ENCODE peak calls at places on chromosomes 1 and 21, in four cellular contexts. One of them, this sample, is unnamed.

GRCh38 chr1:69215883-69216282 is 351.8 kb upstream of the LRRC7 start:
- DNase-seq in RPMI7951: no peak
- DNase-seq in BJ: no peak
- DNase-seq in stimulated activated CD8-positive, alpha-beta memory T cell treated with anti-CD3 and anti-CD28 coated beads, Interleukin-12 subunit alpha, Interleukin-12 subunit beta, amount 100 ng/mL, for 4 hours: no peak
- DNase-seq in this sample: no peak

GRCh38 chr1:14113841-14114567 is 414.0 kb downstream of the PRDM2 start:
- DNase-seq in BJ: no peak
- DNase-seq in stimulated activated CD8-positive, alpha-beta memory T cell treated with anti-CD3 and anti-CD28 coated beads, Interleukin-12 subunit alpha, Interleukin-12 subunit beta, amount 100 ng/mL, for 4 hours: no peak
- DNase-seq in RPMI7951: no peak
- DNase-seq in this sample: no peak

GRCh38 chr1:88433556-88433955 is 250.5 kb upstream of the PKN2 start:
- DNase-seq in BJ: no peak
- DNase-seq in stimulated activated CD8-positive, alpha-beta memory T cell treated with anti-CD3 and anti-CD28 coated beads, Interleukin-12 subunit alpha, Interleukin-12 subunit beta, amount 100 ng/mL, for 4 hours: no peak
- DNase-seq in RPMI7951: no peak
- DNase-seq in this sample: no peak

GRCh38 chr21:15841856-15842564 is 112.2 kb downstream of the USP25 start:
- DNase-seq in BJ: no peak
- DNase-seq in stimulated activated CD8-positive, alpha-beta memory T cell treated with anti-CD3 and anti-CD28 coated beads, Interleukin-12 subunit alpha, Interleukin-12 subunit beta, amount 100 ng/mL, for 4 hours: no peak
- DNase-seq in RPMI7951: peak; percentile 47
- DNase-seq in this sample: no peak

GRCh38 chr1:205396972-205397616 is 24.8 kb downstream of the LEMD1 start:
- DNase-seq in RPMI7951: peak; percentile 43
- DNase-seq in stimulated activated CD8-positive, alpha-beta memory T cell treated with anti-CD3 and anti-CD28 coated beads, Interleukin-12 subunit alpha, Interleukin-12 subunit beta, amount 100 ng/mL, for 4 hours: no peak
- DNase-seq in BJ: no peak
- DNase-seq in this sample: no peak

GRCh38 chr1:206911064-206911663 is 10.6 kb downstream of the FCMR start:
- DNase-seq in RPMI7951: peak; percentile 67
- DNase-seq in BJ: no peak
- DNase-seq in stimulated activated CD8-positive, alpha-beta memory T cell treated with anti-CD3 and anti-CD28 coated beads, Interleukin-12 subunit alpha, Interleukin-12 subunit beta, amount 100 ng/mL, for 4 hours: no peak
- DNase-seq in this sample: no peak

GRCh38 chr1:86998280-86998679 is 83.8 kb downstream of the HS2ST1 start:
- DNase-seq in stimulated activated CD8-positive, alpha-beta memory T cell treated with anti-CD3 and anti-CD28 coated beads, Interleukin-12 subunit alpha, Interleukin-12 subunit beta, amount 100 ng/mL, for 4 hours: no peak
- DNase-seq in BJ: no peak
- DNase-seq in RPMI7951: no peak
- DNase-seq in this sample: no peak

GRCh38 chr1:183235503-183235902 is 49.4 kb downstream of the LAMC2 start:
- DNase-seq in BJ: no peak
- DNase-seq in RPMI7951: peak; percentile 20
- DNase-seq in stimulated activated CD8-positive, alpha-beta memory T cell treated with anti-CD3 and anti-CD28 coated beads, Interleukin-12 subunit alpha, Interleukin-12 subunit beta, amount 100 ng/mL, for 4 hours: no peak
- DNase-seq in this sample: no peak

GRCh38 chr1:36088577-36089392 is at the start of gene ADPRS:
- DNase-seq in stimulated activated CD8-positive, alpha-beta memory T cell treated with anti-CD3 and anti-CD28 coated beads, Interleukin-12 subunit alpha, Interleukin-12 subunit beta, amount 100 ng/mL, for 4 hours: peak; percentile 84
- DNase-seq in BJ: no peak
- DNase-seq in RPMI7951: peak; percentile 88
- DNase-seq in this sample: peak; percentile 90

GRCh38 chr1:211335507-211336157 is 9.0 kb downstream of the TRAF5 start:
- DNase-seq in BJ: no peak
- DNase-seq in RPMI7951: no peak
- DNase-seq in stimulated activated CD8-positive, alpha-beta memory T cell treated with anti-CD3 and anti-CD28 coated beads, Interleukin-12 subunit alpha, Interleukin-12 subunit beta, amount 100 ng/mL, for 4 hours: no peak
- DNase-seq in this sample: no peak

GRCh38 chr21:16651956-16652355 is 860.9 kb upstream of the CXADR start:
- DNase-seq in BJ: no peak
- DNase-seq in stimulated activated CD8-positive, alpha-beta memory T cell treated with anti-CD3 and anti-CD28 coated beads, Interleukin-12 subunit alpha, Interleukin-12 subunit beta, amount 100 ng/mL, for 4 hours: no peak
- DNase-seq in RPMI7951: no peak
- DNase-seq in this sample: no peak

GRCh38 chr1:41314781-41315481 is 46.3 kb upstream of the FOXO6 start:
- DNase-seq in BJ: no peak
- DNase-seq in stimulated activated CD8-positive, alpha-beta memory T cell treated with anti-CD3 and anti-CD28 coated beads, Interleukin-12 subunit alpha, Interleukin-12 subunit beta, amount 100 ng/mL, for 4 hours: no peak
- DNase-seq in RPMI7951: no peak
- DNase-seq in this sample: no peak

GRCh38 chr1:152873495-152873894 is 4.6 kb upstream of the SMCP start:
- DNase-seq in RPMI7951: no peak
- DNase-seq in BJ: no peak
- DNase-seq in stimulated activated CD8-positive, alpha-beta memory T cell treated with anti-CD3 and anti-CD28 coated beads, Interleukin-12 subunit alpha, Interleukin-12 subunit beta, amount 100 ng/mL, for 4 hours: no peak
- DNase-seq in this sample: no peak

GRCh38 chr1:201213106-201213770 is 22.6 kb downstream of the IGFN1 start:
- DNase-seq in BJ: no peak
- DNase-seq in stimulated activated CD8-positive, alpha-beta memory T cell treated with anti-CD3 and anti-CD28 coated beads, Interleukin-12 subunit alpha, Interleukin-12 subunit beta, amount 100 ng/mL, for 4 hours: no peak
- DNase-seq in RPMI7951: no peak
- DNase-seq in this sample: no peak

GRCh38 chr1:81252471-81253160 is 548.1 kb upstream of the ADGRL2 start:
- DNase-seq in stimulated activated CD8-positive, alpha-beta memory T cell treated with anti-CD3 and anti-CD28 coated beads, Interleukin-12 subunit alpha, Interleukin-12 subunit beta, amount 100 ng/mL, for 4 hours: no peak
- DNase-seq in RPMI7951: no peak
- DNase-seq in BJ: no peak
- DNase-seq in this sample: no peak

GRCh38 chr1:57377731-57378139 is 46.1 kb downstream of the DAB1 start:
- DNase-seq in RPMI7951: no peak
- DNase-seq in stimulated activated CD8-positive, alpha-beta memory T cell treated with anti-CD3 and anti-CD28 coated beads, Interleukin-12 subunit alpha, Interleukin-12 subunit beta, amount 100 ng/mL, for 4 hours: no peak
- DNase-seq in BJ: no peak
- DNase-seq in this sample: no peak

GRCh38 chr1:110152133-110152785 is 2.0 kb downstream of the SLC6A17 start:
- DNase-seq in RPMI7951: peak; percentile 86
- DNase-seq in stimulated activated CD8-positive, alpha-beta memory T cell treated with anti-CD3 and anti-CD28 coated beads, Interleukin-12 subunit alpha, Interleukin-12 subunit beta, amount 100 ng/mL, for 4 hours: no peak
- DNase-seq in BJ: no peak
- DNase-seq in this sample: no peak

GRCh38 chr21:35932232-35932911 is 128.0 kb downstream of the SETD4 start:
- DNase-seq in RPMI7951: peak; percentile 92
- DNase-seq in BJ: peak; percentile 60
- DNase-seq in stimulated activated CD8-positive, alpha-beta memory T cell treated with anti-CD3 and anti-CD28 coated beads, Interleukin-12 subunit alpha, Interleukin-12 subunit beta, amount 100 ng/mL, for 4 hours: no peak
- DNase-seq in this sample: no peak

GRCh38 chr1:15305366-15305765 is 58.3 kb downstream of the FHAD1 start:
- DNase-seq in RPMI7951: no peak
- DNase-seq in stimulated activated CD8-positive, alpha-beta memory T cell treated with anti-CD3 and anti-CD28 coated beads, Interleukin-12 subunit alpha, Interleukin-12 subunit beta, amount 100 ng/mL, for 4 hours: no peak
- DNase-seq in BJ: no peak
- DNase-seq in this sample: no peak

GRCh38 chr1:110390692-110391232 is at the start of gene SLC16A4:
- DNase-seq in BJ: peak; percentile 62
- DNase-seq in RPMI7951: peak; percentile 88
- DNase-seq in stimulated activated CD8-positive, alpha-beta memory T cell treated with anti-CD3 and anti-CD28 coated beads, Interleukin-12 subunit alpha, Interleukin-12 subunit beta, amount 100 ng/mL, for 4 hours: no peak
- DNase-seq in this sample: no peak

GRCh38 chr1:67434491-67434890 is 4.3 kb upstream of the SERBP1 start:
- DNase-seq in RPMI7951: no peak
- DNase-seq in stimulated activated CD8-positive, alpha-beta memory T cell treated with anti-CD3 and anti-CD28 coated beads, Interleukin-12 subunit alpha, Interleukin-12 subunit beta, amount 100 ng/mL, for 4 hours: no peak
- DNase-seq in BJ: peak; percentile 31
- DNase-seq in this sample: no peak

GRCh38 chr1:41362749-41363631 is 1.8 kb downstream of the FOXO6 start:
- DNase-seq in stimulated activated CD8-positive, alpha-beta memory T cell treated with anti-CD3 and anti-CD28 coated beads, Interleukin-12 subunit alpha, Interleukin-12 subunit beta, amount 100 ng/mL, for 4 hours: no peak
- DNase-seq in BJ: no peak
- DNase-seq in RPMI7951: no peak
- DNase-seq in this sample: no peak

GRCh38 chr1:43764581-43764980 is 57.2 kb downstream of the ST3GAL3 start:
- DNase-seq in stimulated activated CD8-positive, alpha-beta memory T cell treated with anti-CD3 and anti-CD28 coated beads, Interleukin-12 subunit alpha, Interleukin-12 subunit beta, amount 100 ng/mL, for 4 hours: no peak
- DNase-seq in RPMI7951: no peak
- DNase-seq in BJ: no peak
- DNase-seq in this sample: no peak

GRCh38 chr1:119873166-119874025 is 22.9 kb downstream of the ADAM30 start:
- DNase-seq in BJ: peak; percentile 84
- DNase-seq in RPMI7951: peak; percentile 92
- DNase-seq in stimulated activated CD8-positive, alpha-beta memory T cell treated with anti-CD3 and anti-CD28 coated beads, Interleukin-12 subunit alpha, Interleukin-12 subunit beta, amount 100 ng/mL, for 4 hours: no peak
- DNase-seq in this sample: no peak

GRCh38 chr21:42233067-42233981 is 14.4 kb downstream of the ABCG1 start:
- DNase-seq in RPMI7951: no peak
- DNase-seq in stimulated activated CD8-positive, alpha-beta memory T cell treated with anti-CD3 and anti-CD28 coated beads, Interleukin-12 subunit alpha, Interleukin-12 subunit beta, amount 100 ng/mL, for 4 hours: peak; percentile 58
- DNase-seq in BJ: no peak
- DNase-seq in this sample: peak; percentile 44

GRCh38 chr1:42669936-42670335 is 11.7 kb downstream of the PPIH start:
- DNase-seq in BJ: no peak
- DNase-seq in stimulated activated CD8-positive, alpha-beta memory T cell treated with anti-CD3 and anti-CD28 coated beads, Interleukin-12 subunit alpha, Interleukin-12 subunit beta, amount 100 ng/mL, for 4 hours: no peak
- DNase-seq in RPMI7951: no peak
- DNase-seq in this sample: no peak

GRCh38 chr1:16152521-16153087 is 3.3 kb downstream of the EPHA2 start:
- DNase-seq in BJ: no peak
- DNase-seq in RPMI7951: no peak
- DNase-seq in stimulated activated CD8-positive, alpha-beta memory T cell treated with anti-CD3 and anti-CD28 coated beads, Interleukin-12 subunit alpha, Interleukin-12 subunit beta, amount 100 ng/mL, for 4 hours: no peak
- DNase-seq in this sample: no peak

GRCh38 chr1:206955476-206956312 is 9.4 kb upstream of the PIGR start:
- DNase-seq in stimulated activated CD8-positive, alpha-beta memory T cell treated with anti-CD3 and anti-CD28 coated beads, Interleukin-12 subunit alpha, Interleukin-12 subunit beta, amount 100 ng/mL, for 4 hours: no peak
- DNase-seq in RPMI7951: no peak
- DNase-seq in BJ: no peak
- DNase-seq in this sample: no peak

GRCh38 chr1:201385299-201385891 is 7.9 kb upstream of the TNNT2 start:
- DNase-seq in BJ: no peak
- DNase-seq in RPMI7951: peak; percentile 12
- DNase-seq in stimulated activated CD8-positive, alpha-beta memory T cell treated with anti-CD3 and anti-CD28 coated beads, Interleukin-12 subunit alpha, Interleukin-12 subunit beta, amount 100 ng/mL, for 4 hours: no peak
- DNase-seq in this sample: no peak

GRCh38 chr1:212858461-212859265 is 588 bp downstream of the FLVCR1 start:
- DNase-seq in stimulated activated CD8-positive, alpha-beta memory T cell treated with anti-CD3 and anti-CD28 coated beads, Interleukin-12 subunit alpha, Interleukin-12 subunit beta, amount 100 ng/mL, for 4 hours: peak; percentile 7
- DNase-seq in RPMI7951: peak; percentile 39
- DNase-seq in BJ: no peak
- DNase-seq in this sample: peak; percentile 38

GRCh38 chr1:53945433-53946251 is at the start of gene IFT25:
- DNase-seq in stimulated activated CD8-positive, alpha-beta memory T cell treated with anti-CD3 and anti-CD28 coated beads, Interleukin-12 subunit alpha, Interleukin-12 subunit beta, amount 100 ng/mL, for 4 hours: peak; percentile 98
- DNase-seq in BJ: peak; percentile 65
- DNase-seq in RPMI7951: peak; percentile 93
- DNase-seq in this sample: peak; percentile 100